ENCODE peak calls at places on chromosome 1, in ten cellular contexts. Y, Z, I, E, K, C, T, D, U and A are unnamed samples.

GRCh38 chr1:161180643-161181042 is 3.3 kb upstream of the B4GALT3 start:
- DNase-seq in Y (no peak), Z (no peak), I (no peak), E (no peak), K (no peak), C (no peak), T (no peak), D (peak), U (no peak), A (no peak)

GRCh38 chr1:17012775-17013501 is 1.2 kb upstream of the ATP13A2 start:
- DNase-seq in Y (no peak), Z (no peak), I (no peak), E (no peak), K (peak), C (no peak), T (no peak), D (no peak), U (no peak), A (no peak)

GRCh38 chr1:172826096-172826741 is 167.3 kb downstream of the FASLG start:
- DNase-seq in Y (no peak), Z (no peak), I (no peak), E (no peak), K (peak), C (no peak), T (no peak), D (peak), U (no peak), A (no peak)

GRCh38 chr1:108199231-108199657 is 899 bp downstream of the SLC25A24 start:
- DNase-seq in Y (no peak), Z (no peak), I (no peak), E (no peak), K (no peak), C (no peak), T (no peak), D (peak), U (no peak), A (no peak)

GRCh38 chr1:202966006-202966904 is 802 bp downstream of the CYB5R1 start:
- DNase-seq in Y (no peak), Z (no peak), I (no peak), E (no peak), K (no peak), C (no peak), T (no peak), D (no peak), U (peak), A (no peak)

GRCh38 chr1:204915856-204916485 is 45.3 kb downstream of the NFASC start:
- DNase-seq in Y (no peak), Z (no peak), I (no peak), E (no peak), K (no peak), C (no peak), T (no peak), D (peak), U (no peak), A (no peak)

GRCh38 chr1:171654705-171655214 is 2.3 kb upstream of the MYOC start:
- DNase-seq in Y (no peak), Z (no peak), I (no peak), E (no peak), K (no peak), C (no peak), T (no peak), D (no peak), U (no peak), A (no peak)

GRCh38 chr1:91564888-91565700 is 64.4 kb downstream of the CDC7 start:
- DNase-seq in Y (no peak), Z (no peak), I (no peak), E (no peak), K (no peak), C (no peak), T (no peak), D (no peak), U (no peak), A (no peak)

GRCh38 chr1:197360068-197360467 is 92.0 kb downstream of the CRB1 start:
- DNase-seq in Y (no peak), Z (no peak), I (no peak), E (no peak), K (no peak), C (no peak), T (no peak), D (no peak), U (no peak), A (no peak)

GRCh38 chr1:91476538-91477217 is 24.0 kb upstream of the CDC7 start:
- DNase-seq in Y (no peak), Z (no peak), I (no peak), E (no peak), K (no peak), C (no peak), T (no peak), D (no peak), U (no peak), A (no peak)

GRCh38 chr1:15156807-15157380 is 3.3 kb downstream of the TMEM51 start:
- DNase-seq in Y (no peak), Z (no peak), I (no peak), E (no peak), K (no peak), C (no peak), T (no peak), D (no peak), U (no peak), A (no peak)

GRCh38 chr1:94522304-94522703 is 19.3 kb downstream of the F3 start:
- DNase-seq in Y (no peak), Z (no peak), I (no peak), E (no peak), K (peak), C (no peak), T (no peak), D (peak), U (no peak), A (no peak)

GRCh38 chr1:1022322-1023090 is 2.6 kb downstream of the AGRN start:
- DNase-seq in Y (no peak), Z (no peak), I (no peak), E (no peak), K (no peak), C (no peak), T (no peak), D (no peak), U (no peak), A (no peak)

GRCh38 chr1:8603220-8603616 is 214.2 kb downstream of the RERE start:
- DNase-seq in Y (no peak), Z (no peak), I (no peak), E (no peak), K (no peak), C (no peak), T (no peak), D (no peak), U (peak), A (no peak)

GRCh38 chr1:12405325-12406217 is 175.7 kb downstream of the VPS13D start:
- DNase-seq in Y (no peak), Z (no peak), I (no peak), E (no peak), K (no peak), C (no peak), T (no peak), D (no peak), U (peak), A (no peak)

GRCh38 chr1:16198444-16199156 is 13.9 kb downstream of the ARHGEF19 start:
- DNase-seq in Y (no peak), Z (no peak), I (no peak), E (no peak), K (no peak), C (no peak), T (no peak), D (no peak), U (no peak), A (no peak)

GRCh38 chr1:28297826-28298225 is 31.0 kb upstream of the MED18 start:
- DNase-seq in Y (no peak), Z (no peak), I (peak), E (no peak), K (no peak), C (no peak), T (no peak), D (no peak), U (no peak), A (peak)